ENCODE peak calls at places on chromosomes 13 and 19, in nine cellular contexts. J is colonic mucosa, O is lower lobe of right lung, C is mammary epithelial cell, Q is prostate gland, M is upper lobe of right lung, S is AG04450, L is pancreas, Z is coronary artery. V is an unnamed sample.

GRCh38 chr13:40215311-40215710 is 451.1 kb downstream of the FOXO1 start:
- DNase-seq in J (no peak), O (no peak), C (no peak), Q (no peak), M (no peak), S (no peak), L (no peak), Z (no peak), V (no peak)

GRCh38 chr13:21837841-21838551 is 167.1 kb downstream of the FGF9 start:
- DNase-seq in J (peak), O (no peak), C (no peak), Q (no peak), M (no peak), S (no peak), L (no peak), Z (no peak), V (no peak)

GRCh38 chr13:107209811-107210210 is 641.9 kb upstream of the ARGLU1 start:
- DNase-seq in J (no peak), O (no peak), C (no peak), Q (no peak), M (no peak), S (no peak), L (no peak), Z (no peak), V (no peak)

GRCh38 chr13:51932231-51932630 is 70.5 kb downstream of the CCDC70 start:
- DNase-seq in J (no peak), O (no peak), C (no peak), Q (no peak), M (no peak), S (no peak), L (no peak), Z (peak), V (no peak)

GRCh38 chr13:74073231-74073630 is 61.0 kb downstream of the KLF12 start:
- DNase-seq in J (no peak), O (no peak), C (no peak), Q (no peak), M (no peak), S (no peak), L (no peak), Z (no peak), V (no peak)

GRCh38 chr13:50598338-50598737 is 245.2 kb downstream of the DLEU7 start:
- DNase-seq in J (no peak), O (no peak), C (no peak), Q (no peak), M (no peak), S (no peak), L (no peak), Z (no peak), V (peak)

GRCh38 chr13:84430015-84430414 is 547.7 kb upstream of the SLITRK1 start:
- DNase-seq in J (no peak), O (no peak), C (peak), Q (no peak), M (no peak), S (no peak), L (no peak), Z (no peak), V (no peak)

GRCh38 chr13:77521595-77522367 is 13.7 kb upstream of the SCEL start:
- DNase-seq in J (no peak), O (peak), C (peak), Q (peak), M (peak), S (no peak), L (no peak), Z (no peak), V (no peak)

GRCh38 chr19:5253403-5254110 is 87.1 kb downstream of the PTPRS start:
- DNase-seq in J (no peak), O (no peak), C (no peak), Q (no peak), M (no peak), S (no peak), L (no peak), Z (no peak), V (no peak)

GRCh38 chr19:4791183-4792018 is at the start of gene FEM1A:
- DNase-seq in J (peak), O (peak), C (peak), Q (peak), M (peak), S (peak), L (peak), Z (peak), V (peak)

GRCh38 chr13:30107126-30107525 is 200.2 kb downstream of the KATNAL1 start:
- DNase-seq in J (no peak), O (no peak), C (no peak), Q (no peak), M (no peak), S (no peak), L (no peak), Z (no peak), V (no peak)

GRCh38 chr13:23654111-23655110 is 84.2 kb downstream of the TNFRSF19 start:
- DNase-seq in J (no peak), O (no peak), C (peak), Q (peak), M (no peak), S (no peak), L (no peak), Z (no peak), V (no peak)

GRCh38 chr13:109154546-109154945 is 525.1 kb downstream of the MYO16 start:
- DNase-seq in J (no peak), O (no peak), C (no peak), Q (no peak), M (no peak), S (no peak), L (no peak), Z (no peak), V (no peak)

GRCh38 chr13:62320129-62320724 is 904.6 kb upstream of the PCDH20 start:
- DNase-seq in J (no peak), O (no peak), C (peak), Q (no peak), M (no peak), S (peak), L (no peak), Z (no peak), V (no peak)

GRCh38 chr19:1279782-1280341 is 4.5 kb downstream of the FAM174C start:
- DNase-seq in J (peak), O (peak), C (peak), Q (peak), M (peak), S (peak), L (no peak), Z (peak), V (peak)

GRCh38 chr19:19900124-19900523 is 622 bp upstream of the ZNF93 start:
- DNase-seq in J (no peak), O (no peak), C (peak), Q (no peak), M (no peak), S (peak), L (no peak), Z (no peak), V (peak)

GRCh38 chr13:30829145-30829544 is 76.9 kb upstream of the MEDAG start:
- DNase-seq in J (no peak), O (no peak), C (peak), Q (no peak), M (no peak), S (no peak), L (no peak), Z (no peak), V (no peak)

GRCh38 chr13:24827799-24828198 is 63.8 kb downstream of the RNF17 start:
- DNase-seq in J (no peak), O (no peak), C (peak), Q (no peak), M (no peak), S (no peak), L (no peak), Z (no peak), V (no peak)

GRCh38 chr19:45448425-45448756 is 19.4 kb upstream of the FOSB start:
- DNase-seq in J (no peak), O (no peak), C (no peak), Q (no peak), M (no peak), S (no peak), L (no peak), Z (no peak), V (no peak)

GRCh38 chr13:52738719-52739467 is 727 bp downstream of the CNMD start:
- DNase-seq in J (no peak), O (no peak), C (no peak), Q (no peak), M (peak), S (no peak), L (peak), Z (no peak), V (no peak)

GRCh38 chr19:7622933-7623685 is 6.2 kb downstream of the XAB2 start:
- DNase-seq in J (no peak), O (no peak), C (no peak), Q (no peak), M (no peak), S (no peak), L (peak), Z (no peak), V (no peak)
- H3K27ac ChIP-seq in J (no peak), O (no peak), C (no peak), Q (no peak), M (no peak), S (no peak), L (no peak), Z (no peak), V (no peak)

GRCh38 chr13:33435207-33435606 is 149.7 kb upstream of the STARD13 start:
- DNase-seq in J (no peak), O (no peak), C (no peak), Q (no peak), M (no peak), S (no peak), L (no peak), Z (no peak), V (no peak)

GRCh38 chr13:33446821-33447481 is 161.4 kb upstream of the STARD13 start:
- DNase-seq in J (no peak), O (peak), C (peak), Q (peak), M (no peak), S (no peak), L (no peak), Z (no peak), V (no peak)

GRCh38 chr13:33445476-33445875 is 159.9 kb upstream of the STARD13 start:
- DNase-seq in J (no peak), O (no peak), C (no peak), Q (no peak), M (no peak), S (no peak), L (no peak), Z (no peak), V (no peak)

GRCh38 chr13:33445024-33445423 is 159.5 kb upstream of the STARD13 start:
- DNase-seq in J (no peak), O (no peak), C (no peak), Q (no peak), M (no peak), S (no peak), L (no peak), Z (no peak), V (no peak)

DNA sequence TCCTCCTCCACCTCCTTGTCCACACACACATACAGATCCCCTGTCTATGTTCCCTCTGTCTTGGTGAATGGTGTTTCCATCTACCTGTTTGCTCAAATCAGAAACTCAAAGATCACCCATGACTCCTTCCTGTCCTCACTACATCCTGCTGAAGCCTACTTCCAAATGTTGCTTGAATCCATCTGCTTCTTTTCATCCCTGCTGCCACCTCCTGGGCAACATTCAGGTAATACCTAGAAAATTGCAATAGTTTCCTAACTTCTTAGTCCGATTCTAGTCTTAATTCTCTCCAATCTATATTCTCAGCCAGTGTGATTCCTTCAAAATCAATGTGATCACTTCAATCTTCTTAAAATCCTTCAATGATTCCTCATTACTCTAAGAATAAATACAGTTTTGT is 155.5 kb upstream of the STARD13 start:
- DNase-seq in J (peak), O (no peak), C (peak), Q (no peak), M (no peak), S (no peak), L (no peak), Z (no peak), V (peak)
- TF ChIP-seq CTCF in J (no peak), O (no peak), C (peak), Q (no peak), M (peak), S (peak), L (peak), Z (no peak), V (no peak)

DNA sequence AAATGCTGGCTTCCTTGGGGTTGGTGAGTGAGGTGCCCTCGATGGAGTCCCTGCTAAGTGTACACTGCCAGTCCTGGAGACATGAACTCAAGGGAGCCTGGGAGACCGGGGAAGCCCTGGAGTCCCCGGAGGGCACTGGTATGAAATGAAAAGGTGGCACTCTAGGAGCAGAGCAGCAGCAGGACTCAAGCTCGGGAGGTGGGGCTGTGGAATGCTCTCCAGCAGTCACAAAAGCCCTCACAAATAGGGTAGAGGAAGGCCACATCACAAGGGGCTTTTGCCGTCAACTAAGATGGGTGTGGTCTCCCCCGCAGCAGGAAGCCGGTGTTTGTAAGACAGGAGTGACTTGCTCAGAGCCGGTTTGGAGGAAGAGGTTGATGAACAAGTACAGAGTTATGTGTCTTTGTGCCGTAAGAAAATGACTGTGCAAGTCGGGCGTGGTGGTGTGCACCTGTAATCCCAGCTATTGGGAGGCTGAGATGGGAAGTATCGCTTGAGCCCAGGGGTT is 19.3 kb downstream of the CCNE1 start:
- DNase-seq in J (no peak), O (no peak), C (peak), Q (no peak), M (peak), S (no peak), L (no peak), Z (no peak), V (no peak)
- H3K27ac ChIP-seq in J (no peak), O (no peak), C (no peak), Q (no peak), M (no peak), S (no peak), L (no peak), Z (no peak), V (no peak)

DNA sequence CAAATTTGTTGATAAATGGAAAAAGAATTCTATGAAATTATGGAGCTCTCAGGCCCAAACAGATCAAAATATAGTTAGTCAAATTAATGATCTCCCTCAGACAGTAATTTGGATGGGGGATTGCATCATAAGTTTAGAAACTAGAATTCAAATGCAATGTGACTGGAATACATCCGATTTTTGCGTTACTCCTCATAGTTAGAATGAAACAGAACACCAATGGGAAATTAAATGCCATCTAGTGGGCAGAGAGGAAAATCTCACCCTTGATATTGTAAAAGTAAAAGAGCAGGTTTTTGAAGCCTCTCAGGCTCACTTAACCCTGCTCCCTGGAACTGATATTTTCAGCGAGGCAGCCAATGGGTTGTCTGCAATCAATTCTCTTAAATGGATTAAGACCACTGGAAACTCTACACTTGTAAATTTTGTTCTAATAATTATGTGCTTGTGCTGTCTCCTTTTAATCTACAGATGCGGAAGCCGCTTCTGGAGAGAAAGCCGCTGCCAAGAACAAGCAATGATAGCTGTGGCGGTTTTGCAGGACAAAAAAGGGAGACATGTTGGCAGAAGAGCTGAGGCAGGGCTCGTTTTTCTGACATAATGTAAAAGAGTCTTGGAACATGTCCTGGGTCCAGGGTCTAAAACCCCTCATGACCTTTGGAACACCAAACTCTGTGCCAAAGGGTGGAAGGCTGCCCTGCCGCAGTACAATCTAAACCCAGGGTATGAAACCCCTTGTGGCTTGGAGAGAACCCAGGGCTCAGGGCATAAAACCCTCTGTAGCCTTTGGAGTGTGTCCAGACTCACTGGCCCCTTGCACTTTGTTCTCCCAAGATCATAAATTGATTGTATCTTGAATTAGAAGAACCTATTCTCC is 12.9 kb downstream of the ZNF417 start:
- DNase-seq in J (no peak), O (no peak), C (peak), Q (no peak), M (no peak), S (no peak), L (no peak), Z (no peak), V (no peak)
- TF ChIP-seq CTCF in J (peak), O (peak), C (peak), Q (no peak), M (peak), S (peak), L (no peak), Z (no peak), V (peak)

GRCh38 chr13:45518525-45519235 is 53.9 kb downstream of the COG3 start:
- DNase-seq in J (no peak), O (no peak), C (peak), Q (no peak), M (no peak), S (peak), L (no peak), Z (no peak), V (no peak)
- H3K27ac ChIP-seq in J (no peak), O (no peak), C (peak), Q (no peak), M (no peak), S (no peak), L (no peak), Z (no peak), V (no peak)

DNA sequence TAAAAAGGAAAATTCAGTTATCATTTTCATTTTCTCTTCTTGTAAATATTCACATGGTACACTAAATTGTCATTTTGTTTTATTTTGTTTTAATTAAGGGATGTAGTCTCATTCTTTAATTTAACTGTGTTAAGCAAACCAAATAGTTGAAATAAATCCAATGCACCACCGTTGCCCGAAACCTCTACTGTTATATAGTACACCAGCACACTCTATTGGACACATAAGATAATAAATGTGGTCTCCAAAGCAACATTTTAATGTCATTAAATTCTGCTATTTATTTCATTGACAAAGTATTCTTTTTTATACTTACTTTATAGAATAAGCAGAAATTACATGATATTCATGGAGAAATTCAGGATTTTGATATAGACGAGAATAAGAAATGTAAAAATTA is 156.4 kb upstream of the FREM2 start:
- DNase-seq in J (no peak), O (no peak), C (peak), Q (no peak), M (no peak), S (no peak), L (no peak), Z (no peak), V (no peak)
- TF ChIP-seq CTCF in J (no peak), O (no peak), C (peak), Q (no peak), M (peak), S (no peak), L (no peak), Z (no peak), V (no peak)

GRCh38 chr13:46168341-46168740 is 13.6 kb downstream of the LCP1 start:
- DNase-seq in J (no peak), O (peak), C (peak), Q (peak), M (peak), S (no peak), L (no peak), Z (no peak), V (no peak)

GRCh38 chr13:46170687-46171086 is 11.3 kb downstream of the LCP1 start:
- DNase-seq in J (no peak), O (no peak), C (no peak), Q (no peak), M (no peak), S (no peak), L (no peak), Z (no peak), V (no peak)

GRCh38 chr13:46166947-46167610 is 14.9 kb downstream of the LCP1 start:
- DNase-seq in J (no peak), O (no peak), C (no peak), Q (no peak), M (no peak), S (no peak), L (no peak), Z (no peak), V (no peak)

GRCh38 chr13:46170268-46170667 is 11.7 kb downstream of the LCP1 start:
- DNase-seq in J (no peak), O (no peak), C (no peak), Q (no peak), M (no peak), S (no peak), L (no peak), Z (no peak), V (no peak)

GRCh38 chr13:46168818-46169217 is 13.2 kb downstream of the LCP1 start:
- DNase-seq in J (no peak), O (no peak), C (no peak), Q (no peak), M (no peak), S (no peak), L (no peak), Z (no peak), V (no peak)
- H3K27ac ChIP-seq in J (no peak), O (no peak), C (no peak), Q (peak), M (no peak), S (no peak), L (no peak), Z (no peak), V (no peak)

DNA sequence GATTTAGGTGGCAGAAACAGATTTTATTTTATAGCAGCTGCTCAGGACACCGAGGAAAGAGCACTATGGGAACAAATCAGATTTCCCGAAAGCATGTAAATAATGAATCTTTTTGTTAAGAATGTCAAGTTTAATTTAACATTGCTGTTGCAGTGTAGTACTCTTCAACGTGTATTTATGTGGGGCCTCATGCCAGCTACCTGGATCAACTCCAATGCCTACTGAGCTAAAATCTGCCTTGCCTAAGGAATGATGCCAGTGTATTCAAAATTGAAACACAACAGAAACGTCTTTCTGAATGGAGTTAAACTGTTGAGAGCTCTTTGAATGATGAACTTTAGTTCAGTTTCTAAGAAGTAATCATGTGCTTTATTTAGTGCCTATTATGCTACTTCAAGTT is 1379.8 kb upstream of the ATXN8OS start:
- DNase-seq in J (no peak), O (no peak), C (no peak), Q (no peak), M (no peak), S (no peak), L (no peak), Z (no peak), V (no peak)
- TF ChIP-seq CTCF in J (no peak), O (no peak), C (no peak), Q (no peak), M (no peak), S (no peak), L (no peak), Z (no peak), V (no peak)